ENCODE peak calls at places on chromosomes 11 and 22, in seven cellular contexts. W is breast epithelium, X is K562, H is spleen, N is H1, U is stomach, B is transverse colon. T is an unnamed sample.

GRCh38 chr11:46895821-46896220 is 22.5 kb downstream of the LRP4 start:
- DNase-seq in U (peak), X (no peak), W (peak), B (peak), H (peak), N (no peak), T (no peak)

GRCh38 chr11:101960231-101960630 is 43.9 kb upstream of the ANGPTL5 start:
- DNase-seq in B (no peak), W (no peak), U (no peak), H (no peak), N (no peak), X (no peak), T (no peak)

GRCh38 chr22:42033263-42034181 is 34.9 kb downstream of the WBP2NL start:
- DNase-seq in W (no peak), B (no peak), N (no peak), H (no peak), U (no peak), X (no peak), T (no peak)

GRCh38 chr22:28976588-28976987 is 85.0 kb downstream of the C22orf31 start:
- DNase-seq in X (no peak), U (no peak), H (no peak), N (no peak), W (no peak), B (no peak), T (no peak)

GRCh38 chr11:73087730-73088129 is 54.4 kb downstream of the FCHSD2 start:
- DNase-seq in B (no peak), X (no peak), N (no peak), H (no peak), W (no peak), U (no peak), T (no peak)

GRCh38 chr11:6298605-6299004 is 21.7 kb downstream of the CAVIN3 start:
- DNase-seq in X (no peak), H (no peak), W (no peak), U (peak), B (peak), N (peak), T (no peak)

GRCh38 chr11:112363527-112363926 is 102.9 kb upstream of the PLET1 start:
- DNase-seq in B (no peak), N (no peak), W (no peak), U (no peak), X (no peak), H (no peak), T (no peak)

GRCh38 chr11:93020248-93021088 is 51.0 kb downstream of the MTNR1B start:
- DNase-seq in H (no peak), W (no peak), N (no peak), B (no peak), X (no peak), U (no peak), T (no peak)

GRCh38 chr22:41425704-41426365 is 20.8 kb downstream of the TOB2 start:
- DNase-seq in B (no peak), U (no peak), W (no peak), X (no peak), H (no peak), N (no peak), T (no peak)

GRCh38 chr11:313304-313786 is 495 bp upstream of the IFITM1 start:
- DNase-seq in U (no peak), X (no peak), N (peak), W (no peak), H (peak), B (no peak), T (no peak)

GRCh38 chr11:72330131-72330727 is 86.3 kb upstream of the PHOX2A start:
- DNase-seq in B (no peak), X (no peak), W (no peak), H (no peak), N (no peak), U (no peak), T (no peak)

GRCh38 chr22:16559056-16559955 is 33.3 kb downstream of the CCT8L2 start:
- DNase-seq in N (no peak), X (no peak), U (no peak), B (no peak), H (no peak), W (no peak), T (no peak)

GRCh38 chr11:118853693-118854092 is 30.0 kb upstream of the CXCR5 start:
- DNase-seq in W (no peak), B (no peak), H (no peak), N (no peak), X (no peak), U (no peak), T (no peak)

GRCh38 chr11:70141490-70142014 is 61.5 kb upstream of the FADD start:
- DNase-seq in W (no peak), U (no peak), H (no peak), X (no peak), B (no peak), N (no peak), T (no peak)

GRCh38 chr11:26753738-26754504 is 32.1 kb upstream of the SLC5A12 start:
- DNase-seq in H (no peak), B (peak), N (no peak), U (peak), W (peak), X (peak), T (no peak)

GRCh38 chr11:71286701-71287643 is 34.6 kb upstream of the SHANK2 start:
- DNase-seq in W (peak), X (no peak), H (no peak), N (no peak), B (peak), U (peak), T (no peak)

GRCh38 chr22:45877651-45878050 is 99.3 kb downstream of the WNT7B start:
- DNase-seq in X (no peak), W (no peak), U (peak), N (peak), H (peak), B (no peak), T (no peak)

GRCh38 chr11:78262710-78263109 is 74.0 kb downstream of the USP35 start:
- DNase-seq in X (no peak), H (no peak), B (no peak), U (no peak), N (no peak), W (no peak), T (no peak)

GRCh38 chr11:131662310-131662709 is 291.9 kb downstream of the NTM start:
- DNase-seq in W (no peak), N (no peak), X (no peak), B (no peak), H (no peak), U (no peak), T (no peak)

GRCh38 chr11:65288706-65289536 is 25.7 kb upstream of the CDC42EP2 start:
- DNase-seq in H (no peak), B (no peak), W (no peak), N (no peak), X (no peak), U (no peak), T (no peak)

GRCh38 chr11:103109818-103110388 is 677 bp downstream of the DYNC2H1 start:
- DNase-seq in N (no peak), W (peak), U (no peak), H (peak), B (no peak), X (no peak), T (no peak)

GRCh38 chr11:70226967-70227366 is 23.9 kb downstream of the FADD start:
- DNase-seq in X (peak), B (no peak), W (no peak), U (no peak), H (no peak), N (peak), T (no peak)

GRCh38 chr11:132646890-132647289 is 885.4 kb downstream of the OPCML start:
- DNase-seq in H (no peak), X (no peak), N (no peak), W (no peak), U (no peak), B (no peak), T (no peak)

GRCh38 chr11:78672850-78673641 is 98.4 kb upstream of the NARS2 start:
- DNase-seq in B (no peak), U (no peak), H (no peak), W (no peak), X (no peak), N (no peak), T (no peak)

GRCh38 chr11:62547691-62548281 is 1.2 kb upstream of the AHNAK start:
- DNase-seq in H (no peak), B (no peak), W (peak), N (no peak), X (no peak), U (peak), T (no peak)

GRCh38 chr22:37410174-37411055 is 16.9 kb downstream of the ELFN2 start:
- DNase-seq in W (no peak), N (no peak), H (no peak), B (no peak), U (no peak), X (no peak), T (no peak)

GRCh38 chr11:116958246-116958645 is 120.8 kb upstream of the APOA1 start:
- DNase-seq in X (peak), W (no peak), B (no peak), H (no peak), N (no peak), U (no peak), T (no peak)

GRCh38 chr22:50222508-50222907 is 21.7 kb downstream of the SELENOO start:
- DNase-seq in W (no peak), H (no peak), X (no peak), N (no peak), U (no peak), B (no peak), T (no peak)

GRCh38 chr22:44231229-44231628 is 50.5 kb downstream of the PARVG start:
- DNase-seq in X (no peak), H (no peak), N (peak), U (no peak), B (no peak), W (no peak), T (no peak)

GRCh38 chr11:95363189-95363588 is 132.2 kb upstream of the SESN3 start:
- DNase-seq in X (no peak), H (no peak), W (no peak), U (no peak), N (no peak), B (no peak), T (no peak)

GRCh38 chr11:70448983-70449567 is 50.7 kb downstream of the CTTN start:
- DNase-seq in X (peak), N (no peak), U (no peak), B (no peak), H (no peak), W (no peak), T (no peak)

GRCh38 chr11:68256331-68256741 is 15.4 kb downstream of the C11orf24 start:
- DNase-seq in H (no peak), N (no peak), X (no peak), B (no peak), U (no peak), W (no peak), T (no peak)

GRCh38 chr11:78298216-78298860 is 109.6 kb downstream of the USP35 start:
- DNase-seq in N (no peak), W (no peak), U (no peak), B (no peak), X (no peak), H (no peak), T (no peak)

GRCh38 chr11:83166193-83166866 is 9.4 kb downstream of the PCF11 start:
- DNase-seq in B (no peak), X (no peak), U (no peak), N (no peak), W (no peak), H (no peak), T (no peak)
- TF ChIP-seq POLR2AphosphoS5 in B (no peak), X (no peak), U (no peak), N (no peak), W (peak), H (no peak), T (peak)

DNA sequence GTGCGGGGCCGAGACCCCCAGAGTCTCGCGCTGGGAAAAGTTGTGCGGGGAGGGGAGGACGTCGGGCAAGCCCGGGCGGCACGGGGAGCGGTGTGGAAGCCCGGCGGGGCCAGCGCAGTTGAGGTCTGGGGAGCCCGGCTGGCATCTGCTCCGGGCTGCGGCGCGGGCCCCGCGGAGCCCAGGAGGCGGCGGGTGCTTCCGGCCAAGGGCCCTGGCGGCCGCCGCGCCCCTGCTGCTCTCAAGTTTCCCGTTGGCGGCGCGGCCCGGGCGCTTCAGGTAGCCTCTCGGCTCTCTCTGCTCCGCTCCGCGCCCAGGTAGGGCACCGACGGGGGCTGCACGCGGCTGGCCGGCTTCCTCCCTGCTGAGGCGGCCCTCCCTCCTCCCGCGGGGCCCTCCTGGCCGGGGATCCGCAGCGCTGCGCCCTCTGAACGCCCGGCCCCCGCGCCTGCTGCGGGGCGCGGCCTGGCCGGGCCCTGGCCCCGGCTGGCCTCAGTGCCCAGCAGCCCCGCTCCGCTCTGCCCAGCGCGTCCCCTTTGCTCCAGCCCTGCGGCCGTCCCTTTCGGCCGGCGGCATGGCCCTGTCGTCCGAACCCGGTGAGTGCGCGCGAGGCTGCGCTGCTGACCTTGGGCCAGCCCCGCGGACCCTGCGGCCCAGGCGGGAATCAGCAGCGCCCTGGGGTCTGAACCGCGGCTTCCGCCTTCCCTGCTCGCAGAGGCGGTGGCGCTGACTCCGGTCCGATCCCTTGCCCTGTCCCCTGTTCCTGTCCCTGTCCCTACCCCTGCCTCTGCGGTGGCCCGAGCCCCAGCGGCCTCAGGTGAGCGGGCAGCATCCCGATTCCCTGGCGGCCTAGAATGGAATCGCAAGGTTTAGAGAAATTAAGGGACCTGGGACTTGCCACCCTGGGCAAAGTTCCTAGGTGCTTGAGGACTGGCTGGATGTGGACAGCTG is 4.3 kb upstream of the AMPD3 start:
- DNase-seq in W (peak), X (no peak), H (peak), N (peak), U (peak), B (peak), T (peak)
- TF ChIP-seq POLR2A in W (no peak), X (no peak), H (no peak), N (no peak), U (no peak), B (peak), T (no peak)

GRCh38 chr11:2303627-2304155 is 1.9 kb downstream of the TSPAN32 start:
- DNase-seq in U (peak), H (peak), W (peak), N (no peak), X (peak), B (no peak), T (no peak)

GRCh38 chr11:2306971-2307732 is 5.3 kb downstream of the TSPAN32 start:
- DNase-seq in H (peak), B (no peak), X (no peak), N (no peak), W (no peak), U (no peak), T (no peak)

GRCh38 chr11:2305862-2306823 is 4.3 kb downstream of the TSPAN32 start:
- DNase-seq in H (peak), W (no peak), U (peak), B (peak), N (no peak), X (no peak), T (no peak)

GRCh38 chr11:2304156-2305139 is 2.6 kb downstream of the TSPAN32 start:
- DNase-seq in N (peak), X (no peak), H (peak), B (no peak), W (no peak), U (peak), T (no peak)

DNA sequence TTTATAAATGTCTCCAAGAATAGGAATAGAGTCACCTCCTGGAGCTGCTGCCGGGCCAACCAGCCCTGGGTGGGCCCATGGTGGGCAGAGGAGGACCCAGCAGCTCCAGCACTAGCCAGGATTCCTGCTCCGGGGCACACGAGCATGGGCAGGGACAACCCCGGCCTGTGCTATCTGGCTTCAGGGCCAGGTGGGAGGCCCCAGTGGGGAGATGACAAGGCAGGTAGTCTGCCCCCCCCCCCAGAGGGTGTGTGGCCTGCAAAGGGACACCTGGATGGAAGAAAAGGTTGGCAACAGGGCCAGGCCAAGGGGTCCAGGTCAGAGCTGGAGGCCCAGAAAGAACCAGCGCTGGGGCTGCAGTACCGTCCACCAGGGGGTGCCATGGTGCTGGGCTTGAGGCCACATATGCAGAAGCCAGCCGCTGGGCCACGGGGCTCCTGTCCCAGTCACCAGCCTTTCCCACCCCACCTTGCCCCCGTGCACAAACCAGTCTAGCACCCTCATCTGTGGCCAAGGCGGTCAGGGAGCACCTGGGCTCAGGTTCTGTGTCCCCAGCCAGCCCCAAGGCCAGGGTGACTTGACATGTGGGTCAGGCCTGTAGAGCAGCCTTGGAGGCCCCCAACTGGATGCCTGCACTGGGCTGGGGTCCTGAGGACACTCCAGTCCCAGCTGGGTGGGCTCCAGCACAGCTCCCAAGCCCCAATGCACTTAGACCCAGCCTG is 3.5 kb downstream of the TSPAN32 start:
- DNase-seq in H (peak), W (peak), B (peak), U (peak), X (peak), N (peak), T (peak)
- TF ChIP-seq POLR2AphosphoS5 in H (peak), W (no peak), B (no peak), U (no peak), X (no peak), N (no peak), T (no peak)

GRCh38 chr11:64067257-64067993 is 31.7 kb downstream of the FLRT1 start:
- DNase-seq in U (no peak), B (no peak), H (no peak), N (no peak), W (no peak), X (peak), T (no peak)
- TF ChIP-seq POLR2A in U (no peak), B (no peak), H (no peak), N (no peak), W (no peak), X (no peak), T (no peak)

DNA sequence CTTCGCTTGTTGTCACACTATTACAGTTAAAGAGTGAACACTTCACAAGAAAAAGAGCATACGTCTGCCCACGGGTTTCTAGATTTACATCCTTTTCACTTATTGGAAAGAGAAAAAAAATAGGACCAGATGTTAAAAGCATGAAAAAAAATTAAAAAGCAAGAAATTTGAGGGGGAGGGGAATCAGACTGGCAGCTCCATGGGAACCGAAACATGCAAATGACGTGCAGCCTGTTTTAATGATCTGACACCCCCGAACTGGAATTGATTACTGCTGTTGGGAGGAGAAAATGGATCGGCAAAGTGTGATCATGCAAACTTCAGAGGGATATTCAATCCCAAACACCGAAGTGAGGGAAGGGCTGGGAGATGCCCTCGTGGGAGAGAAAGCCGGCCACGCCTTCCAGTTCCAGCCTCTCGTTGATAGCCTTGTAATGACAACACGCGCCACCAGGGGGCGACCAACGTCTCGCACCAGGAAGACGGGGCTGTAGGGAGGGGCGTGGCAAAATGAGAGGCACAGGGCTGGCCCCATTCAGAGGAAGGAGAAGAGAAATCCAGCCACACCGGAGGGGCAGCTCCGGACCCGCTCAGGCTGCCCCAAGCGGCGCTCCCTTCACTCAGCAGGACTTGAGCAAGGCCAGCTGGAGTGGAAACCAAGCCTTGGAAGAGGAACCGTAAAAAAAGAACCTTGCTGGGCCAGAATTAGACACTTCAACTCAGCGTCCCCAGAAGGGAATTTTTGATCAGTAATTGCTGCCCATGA is 53.8 kb upstream of the SYT13 start:
- DNase-seq in B (peak), N (peak), X (peak), H (peak), U (peak), W (peak), T (peak)
- TF ChIP-seq POLR2AphosphoS5 in B (no peak), N (no peak), X (no peak), H (peak), U (no peak), W (no peak), T (no peak)

DNA sequence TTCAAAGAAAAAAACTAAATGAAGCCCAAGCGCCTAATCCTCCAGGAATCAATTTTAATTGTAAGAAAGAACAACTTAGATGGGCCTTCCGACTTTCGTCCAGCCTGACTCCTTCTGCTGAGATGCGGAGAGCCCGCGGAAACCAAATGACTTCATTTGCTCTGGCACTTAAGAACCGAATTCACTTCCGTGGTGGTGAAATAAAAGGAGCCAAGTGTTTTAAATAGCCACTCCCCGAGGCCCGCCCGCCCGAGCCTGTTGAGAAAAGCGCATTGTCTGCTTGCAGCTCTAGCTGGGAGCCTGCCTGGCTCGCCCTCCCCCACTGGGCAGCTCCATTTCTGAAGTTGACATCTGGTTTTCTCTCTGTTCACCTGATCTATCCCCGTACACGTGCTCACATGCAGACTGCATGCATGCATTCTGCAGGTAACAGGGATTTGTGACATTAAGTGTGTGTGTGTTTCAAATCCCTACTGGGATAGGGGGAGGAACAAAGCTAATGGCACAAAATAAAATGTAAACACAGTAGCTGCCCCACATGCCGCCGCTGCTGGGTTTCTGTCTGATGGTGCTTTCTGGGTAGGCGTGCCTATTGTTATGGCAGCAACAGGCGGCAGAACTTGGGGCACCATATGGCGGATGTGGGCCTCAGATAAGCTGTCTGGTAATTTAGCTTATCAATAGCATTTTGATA is 6.2 kb downstream of the TEAD1 start:
- DNase-seq in H (no peak), U (peak), N (peak), W (peak), X (peak), B (peak), T (no peak)
- TF ChIP-seq POLR2A in H (no peak), U (no peak), N (peak), W (peak), X (no peak), B (peak), T (no peak)

T was measured in GM12891.